ENCODE peak calls at places on chromosome 17, in eight cellular contexts. I is RWPE2, N is endothelial cell, D is AG09309, W is astrocyte of the spinal cord, E is neural crest cell, A is progenitor cell of endocrine pancreas, X is BE2C. V is an unnamed sample.
A peak's percentile ranks its signal among the peaks of the same experiment; 100 is the strongest.

GRCh38 chr17:65712383-65713267 is 151.2 kb upstream of the AXIN2 start:
- DNase-seq in E (no peak), A (no peak), I (no peak), D (no peak), W (no peak), X (no peak), N (no peak), V (no peak)

GRCh38 chr17:27535178-27535928 is 79.1 kb downstream of the KSR1 start:
- DNase-seq in W (peak; percentile 33), N (no peak), E (no peak), I (no peak), A (no peak), X (no peak), D (no peak), V (no peak)

GRCh38 chr17:78344666-78345065 is 15.2 kb downstream of the SOCS3 start:
- DNase-seq in I (no peak), X (no peak), A (no peak), N (no peak), W (no peak), D (no peak), E (no peak), V (no peak)

GRCh38 chr17:31470592-31470991 is 79.1 kb downstream of the RAB11FIP4 start:
- DNase-seq in N (no peak), X (no peak), I (no peak), A (no peak), D (no peak), E (no peak), W (no peak), V (no peak)

GRCh38 chr17:78716814-78717393 is 65.2 kb downstream of the CYTH1 start:
- DNase-seq in W (peak; percentile 31), D (no peak), E (peak; percentile 8), N (no peak), A (no peak), X (peak; percentile 72), I (no peak), V (peak; percentile 72)

GRCh38 chr17:69246202-69246601 is 17.6 kb upstream of the ABCA10 start:
- DNase-seq in X (no peak), I (no peak), W (no peak), N (no peak), A (no peak), D (no peak), E (no peak), V (no peak)

GRCh38 chr17:72273301-72274056 is 152.7 kb downstream of the SOX9 start:
- DNase-seq in I (peak; percentile 69), E (no peak), X (no peak), N (no peak), D (no peak), W (peak; percentile 7), A (no peak), V (no peak)

GRCh38 chr17:7557825-7558543 is 566 bp upstream of the TNFSF13 start:
- DNase-seq in D (peak; percentile 28), I (no peak), A (no peak), W (peak; percentile 41), N (peak; percentile 66), X (peak; percentile 38), E (no peak), V (peak; percentile 90)

GRCh38 chr17:76523084-76524037 is 14.1 kb downstream of the CYGB start:
- DNase-seq in D (no peak), A (peak; percentile 77), W (no peak), N (peak; percentile 87), E (peak; percentile 77), I (no peak), X (peak; percentile 82), V (peak; percentile 75)

GRCh38 chr17:73291260-73291801 is 20.5 kb downstream of the CDC42EP4 start:
- DNase-seq in A (no peak), W (peak; percentile 95), E (no peak), D (no peak), X (no peak), N (no peak), I (peak; percentile 85), V (peak; percentile 70)

GRCh38 chr17:57919912-57920311 is 35.3 kb downstream of the CUEDC1 start:
- DNase-seq in X (no peak), A (no peak), N (no peak), E (no peak), W (no peak), I (no peak), D (no peak), V (no peak)

GRCh38 chr17:45006927-45007461 is 38.9 kb upstream of the C1QL1 start:
- DNase-seq in W (no peak), A (no peak), X (no peak), N (no peak), E (no peak), D (no peak), I (no peak), V (no peak)

DNA sequence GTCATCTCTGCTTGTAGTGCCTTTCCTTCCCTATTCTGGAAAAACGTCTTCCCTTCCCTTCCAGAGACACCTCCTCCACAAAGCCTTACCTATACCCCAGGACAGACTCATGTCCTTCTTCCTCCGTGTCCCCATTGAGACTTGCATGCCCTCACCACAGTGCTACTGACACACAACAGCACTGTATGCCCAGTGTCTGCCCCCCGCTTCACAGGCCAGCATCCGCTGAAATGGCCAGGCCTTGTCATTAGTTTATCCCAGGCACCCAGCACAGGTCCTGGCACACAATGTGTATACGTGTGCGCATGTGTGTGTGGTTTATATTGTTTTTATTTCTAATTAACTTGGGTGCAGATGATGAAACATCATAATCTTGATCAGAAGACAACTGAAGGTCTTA is 130.1 kb upstream of the CCL2 start:
- DNase-seq in X (no peak), A (no peak), N (no peak), D (no peak), I (no peak), E (no peak), W (no peak), V (no peak)
- TF ChIP-seq CTCF in X (no peak), A (no peak), N (no peak), D (no peak), I (no peak), E (no peak), W (no peak), V (no peak)

GRCh38 chr17:47846741-47847340 is 4.1 kb downstream of the SP6 start:
- DNase-seq in I (no peak), X (no peak), E (peak; percentile 25), W (no peak), D (no peak), A (no peak), N (no peak), V (no peak)

GRCh38 chr17:47844814-47845453 is 3.9 kb upstream of the SCRN2 start:
- DNase-seq in E (no peak), A (no peak), I (no peak), D (no peak), W (peak; percentile 15), X (no peak), N (no peak), V (no peak)

GRCh38 chr17:47848198-47848513 is 2.8 kb downstream of the SP6 start:
- DNase-seq in I (no peak), D (no peak), W (no peak), A (no peak), E (no peak), N (no peak), X (no peak), V (peak; percentile 7)

GRCh38 chr17:47850373-47850691 is 631 bp downstream of the SP6 start:
- DNase-seq in E (no peak), W (no peak), A (no peak), X (no peak), I (no peak), D (no peak), N (no peak), V (no peak)

DNA sequence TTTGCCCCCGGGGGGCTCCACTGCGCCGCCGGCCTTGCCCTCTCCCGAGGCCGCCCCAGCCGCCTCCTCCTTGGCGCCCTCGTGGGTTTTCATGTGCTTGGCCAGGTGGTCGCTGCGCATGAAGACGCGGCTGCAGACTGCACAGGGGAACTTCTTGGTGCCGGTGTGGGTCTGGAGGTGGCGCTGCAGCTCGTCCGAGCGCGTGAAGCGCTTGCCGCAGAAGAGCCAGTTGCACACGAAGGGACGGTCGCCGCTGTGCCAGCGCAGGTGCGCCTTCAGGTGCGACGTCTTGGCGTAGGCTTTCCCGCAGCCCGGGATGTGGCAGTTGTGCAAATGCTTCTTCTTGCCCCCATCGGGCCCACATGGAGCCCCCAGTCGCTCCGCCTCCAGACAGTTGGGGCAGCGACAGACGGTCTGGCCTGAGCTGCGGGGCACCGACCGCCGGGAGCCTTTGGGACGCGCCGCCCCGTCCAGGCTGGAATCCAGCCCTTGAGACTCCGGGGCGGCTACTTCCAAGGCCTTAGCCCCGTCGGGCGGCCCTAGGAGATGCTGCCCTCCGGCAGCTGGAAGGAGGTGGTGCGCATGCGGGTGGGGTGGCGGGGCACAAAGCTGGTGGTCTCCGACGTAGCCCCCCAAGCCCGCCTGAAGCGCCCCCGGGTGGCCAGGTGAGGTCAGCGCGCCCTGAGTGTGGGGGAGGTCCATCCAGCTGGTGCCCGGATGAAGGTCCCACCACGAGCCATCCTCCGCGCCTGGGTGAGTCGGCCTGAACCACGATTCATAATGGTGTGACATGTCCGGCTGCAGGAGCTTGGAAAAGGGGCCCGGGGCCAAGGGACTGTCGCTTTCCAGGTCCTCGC is 3.4 kb downstream of the SP6 start:
- DNase-seq in W (no peak), X (no peak), I (no peak), A (peak; percentile 35), E (no peak), D (no peak), N (no peak), V (no peak)
- TF ChIP-seq CTCF in W (peak; percentile 38), X (peak; percentile 26), I (peak; percentile 31), A (peak; percentile 56), E (peak; percentile 39), D (no peak), N (peak; percentile 48), V (no peak)

DNA sequence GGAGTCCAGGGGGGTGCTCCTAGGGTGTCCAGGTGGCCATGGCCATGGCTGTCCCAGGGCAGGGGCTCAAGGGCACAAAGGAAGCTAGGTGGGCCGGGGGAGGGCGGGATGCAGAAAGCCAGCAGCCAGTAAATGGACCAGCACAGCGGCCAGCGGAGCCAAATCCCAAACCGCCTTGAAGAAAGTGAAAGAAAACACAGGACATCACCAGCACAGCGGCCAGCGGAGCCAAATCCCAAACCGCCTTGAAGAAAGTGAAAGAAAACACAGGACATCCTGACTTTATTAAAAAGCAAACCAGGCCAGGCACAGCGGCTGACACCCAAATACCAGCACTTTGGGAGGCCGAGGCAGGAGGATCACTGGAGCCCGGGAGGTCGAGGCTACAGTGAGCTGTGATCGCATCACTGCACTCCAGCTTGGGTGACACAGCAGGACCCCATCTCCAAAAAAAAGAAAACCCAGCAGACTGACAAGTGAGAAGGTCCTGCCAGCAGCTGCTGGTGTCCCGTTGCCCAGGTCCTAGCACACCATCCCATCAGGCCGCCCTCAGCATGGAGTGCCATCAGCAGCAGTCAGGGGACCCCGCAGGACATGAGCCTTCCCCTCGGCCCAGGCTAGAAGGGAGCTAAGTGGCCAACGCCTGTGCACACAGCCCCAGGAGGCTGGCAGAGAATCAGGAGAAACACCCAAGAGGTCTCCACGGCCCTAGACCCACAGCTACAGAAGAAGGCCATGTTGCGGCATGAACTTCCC is 17.0 kb downstream of the SLC38A10 start:
- DNase-seq in W (no peak), N (no peak), I (no peak), X (no peak), A (no peak), E (no peak), D (no peak), V (no peak)
- TF ChIP-seq CTCF in W (no peak), N (no peak), I (no peak), X (no peak), A (no peak), E (no peak), D (no peak), V (no peak)

DNA sequence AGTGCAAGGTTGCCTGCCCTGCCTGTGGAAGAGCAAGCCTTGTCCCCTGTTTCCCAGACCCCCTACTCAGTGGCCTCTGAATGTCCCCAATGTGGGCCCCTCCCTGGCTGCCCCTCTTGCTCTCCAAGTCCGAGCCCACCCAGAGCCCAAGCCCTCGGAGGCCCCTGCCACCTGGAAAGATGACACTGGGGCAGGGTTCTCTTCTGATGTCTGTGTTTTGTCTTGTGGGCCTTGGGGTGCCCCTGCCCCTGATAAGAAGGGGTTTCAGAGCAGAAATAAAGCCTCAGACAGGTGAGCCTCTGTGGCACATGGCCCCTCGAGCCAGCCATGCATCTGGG is 85.4 kb upstream of the CBX4 start:
- DNase-seq in W (no peak), D (no peak), N (no peak), I (no peak), E (no peak), A (no peak), X (no peak), V (no peak)
- TF ChIP-seq CTCF in W (no peak), D (no peak), N (no peak), I (peak; percentile 7), E (peak; percentile 1), A (no peak), X (no peak), V (no peak)

V was measured in heart left ventricle.